ENCODE peak calls at places on chromosome 13, in nine cellular contexts. One of them, this sample, is unnamed.

GRCh38 chr13:106151056-106151699 is 384.3 kb downstream of the EFNB2 start:
- DNase-seq in brain microvascular endothelial cell: peak; percentile 92
- DNase-seq in cardiac fibroblast: peak; percentile 97
- DNase-seq in suprapubic skin: no peak
- DNase-seq in AG09309: peak; percentile 93
- DNase-seq in left lung: no peak
- DNase-seq in kidney epithelial cell: peak; percentile 97
- DNase-seq in stomach: no peak
- DNase-seq in left ventricle myocardium inferior: no peak
- DNase-seq in this sample: peak; percentile 93

GRCh38 chr13:50731400-50731799 is 112.1 kb downstream of the DLEU7 start:
- DNase-seq in brain microvascular endothelial cell: peak; percentile 71
- DNase-seq in cardiac fibroblast: peak; percentile 88
- DNase-seq in suprapubic skin: no peak
- DNase-seq in AG09309: peak; percentile 57
- DNase-seq in left lung: no peak
- DNase-seq in kidney epithelial cell: peak; percentile 18
- DNase-seq in stomach: no peak
- DNase-seq in left ventricle myocardium inferior: no peak
- DNase-seq in this sample: peak; percentile 93

GRCh38 chr13:23987331-23987730 is 90.0 kb upstream of the C1QTNF9B start:
- DNase-seq in brain microvascular endothelial cell: no peak
- DNase-seq in cardiac fibroblast: peak; percentile 63
- DNase-seq in suprapubic skin: no peak
- DNase-seq in AG09309: no peak
- DNase-seq in left lung: no peak
- DNase-seq in kidney epithelial cell: no peak
- DNase-seq in stomach: no peak
- DNase-seq in left ventricle myocardium inferior: no peak
- DNase-seq in this sample: peak; percentile 42

GRCh38 chr13:28723806-28724205 is 5.0 kb upstream of the SLC46A3 start:
- DNase-seq in brain microvascular endothelial cell: no peak
- DNase-seq in cardiac fibroblast: no peak
- DNase-seq in suprapubic skin: no peak
- DNase-seq in AG09309: no peak
- DNase-seq in left lung: peak; percentile 76
- DNase-seq in kidney epithelial cell: no peak
- DNase-seq in stomach: no peak
- DNase-seq in left ventricle myocardium inferior: no peak
- DNase-seq in this sample: no peak

GRCh38 chr13:60642552-60642951 is 245.5 kb downstream of the TDRD3 start:
- DNase-seq in brain microvascular endothelial cell: no peak
- DNase-seq in cardiac fibroblast: peak; percentile 5
- DNase-seq in suprapubic skin: no peak
- DNase-seq in AG09309: no peak
- DNase-seq in left lung: no peak
- DNase-seq in kidney epithelial cell: no peak
- DNase-seq in stomach: no peak
- DNase-seq in left ventricle myocardium inferior: no peak
- DNase-seq in this sample: no peak

GRCh38 chr13:29454931-29455481 is 140.5 kb downstream of the SLC7A1 start:
- DNase-seq in brain microvascular endothelial cell: no peak
- DNase-seq in cardiac fibroblast: peak; percentile 40
- DNase-seq in suprapubic skin: no peak
- DNase-seq in AG09309: no peak
- DNase-seq in left lung: no peak
- DNase-seq in kidney epithelial cell: no peak
- DNase-seq in stomach: no peak
- DNase-seq in left ventricle myocardium inferior: no peak
- DNase-seq in this sample: no peak

GRCh38 chr13:45500492-45501174 is 35.9 kb downstream of the COG3 start:
- DNase-seq in brain microvascular endothelial cell: peak; percentile 88
- DNase-seq in cardiac fibroblast: peak; percentile 95
- DNase-seq in suprapubic skin: no peak
- DNase-seq in AG09309: peak; percentile 76
- DNase-seq in left lung: no peak
- DNase-seq in kidney epithelial cell: peak; percentile 83
- DNase-seq in stomach: no peak
- DNase-seq in left ventricle myocardium inferior: no peak
- DNase-seq in this sample: peak; percentile 91

GRCh38 chr13:45063261-45063870 is 56.9 kb upstream of the GTF2F2 start:
- DNase-seq in brain microvascular endothelial cell: peak; percentile 21
- DNase-seq in cardiac fibroblast: peak; percentile 90
- DNase-seq in suprapubic skin: no peak
- DNase-seq in AG09309: no peak
- DNase-seq in left lung: no peak
- DNase-seq in kidney epithelial cell: no peak
- DNase-seq in stomach: no peak
- DNase-seq in left ventricle myocardium inferior: no peak
- DNase-seq in this sample: peak; percentile 90

GRCh38 chr13:101258509-101258908 is 157.8 kb downstream of the NALCN start:
- DNase-seq in brain microvascular endothelial cell: no peak
- DNase-seq in cardiac fibroblast: no peak
- DNase-seq in suprapubic skin: no peak
- DNase-seq in AG09309: no peak
- DNase-seq in left lung: no peak
- DNase-seq in kidney epithelial cell: no peak
- DNase-seq in stomach: no peak
- DNase-seq in left ventricle myocardium inferior: no peak
- DNase-seq in this sample: no peak
- TF ChIP-seq CTCF in brain microvascular endothelial cell: no peak
- TF ChIP-seq CTCF in cardiac fibroblast: no peak
- TF ChIP-seq CTCF in suprapubic skin: no peak
- TF ChIP-seq CTCF in AG09309: no peak
- TF ChIP-seq CTCF in left lung: no peak
- TF ChIP-seq CTCF in kidney epithelial cell: no peak
- TF ChIP-seq CTCF in stomach: no peak
- TF ChIP-seq CTCF in left ventricle myocardium inferior: no peak
- TF ChIP-seq CTCF in this sample: no peak

DNA sequence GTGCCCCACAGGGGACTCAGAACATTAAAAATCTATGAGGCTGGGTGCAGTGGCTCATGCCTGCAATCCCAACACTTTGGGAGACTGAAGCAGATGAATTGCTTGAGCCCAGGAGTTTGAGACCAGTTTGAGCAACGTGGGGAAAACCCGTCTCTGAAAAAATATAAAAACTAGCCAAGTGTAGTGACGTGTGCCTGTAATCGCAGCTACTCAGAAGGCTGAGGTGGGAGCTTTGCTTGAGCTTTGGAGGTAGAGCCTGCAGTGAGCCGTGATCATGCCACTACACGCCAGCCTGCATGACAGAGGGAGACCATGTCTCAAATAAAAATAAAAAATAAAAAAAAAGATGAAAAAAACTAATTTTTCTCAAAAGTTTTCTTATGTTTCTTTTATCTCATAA is 1070.6 kb downstream of the PCDH9 start:
- DNase-seq in brain microvascular endothelial cell: no peak
- DNase-seq in cardiac fibroblast: no peak
- DNase-seq in suprapubic skin: no peak
- DNase-seq in AG09309: no peak
- DNase-seq in left lung: no peak
- DNase-seq in kidney epithelial cell: peak; percentile 21
- DNase-seq in stomach: no peak
- DNase-seq in left ventricle myocardium inferior: no peak
- DNase-seq in this sample: peak; percentile 39
- H3K4me3 ChIP-seq in brain microvascular endothelial cell: no peak overlapping the region
- H3K4me3 ChIP-seq in cardiac fibroblast: no peak overlapping the region
- H3K4me3 ChIP-seq in suprapubic skin: no peak overlapping the region
- H3K4me3 ChIP-seq in AG09309: no peak overlapping the region
- H3K4me3 ChIP-seq in left lung: no peak overlapping the region
- H3K4me3 ChIP-seq in kidney epithelial cell: no peak overlapping the region
- H3K4me3 ChIP-seq in stomach: no peak overlapping the region
- H3K4me3 ChIP-seq in left ventricle myocardium inferior: no peak overlapping the region
- H3K4me3 ChIP-seq in this sample: no peak overlapping the region

DNA sequence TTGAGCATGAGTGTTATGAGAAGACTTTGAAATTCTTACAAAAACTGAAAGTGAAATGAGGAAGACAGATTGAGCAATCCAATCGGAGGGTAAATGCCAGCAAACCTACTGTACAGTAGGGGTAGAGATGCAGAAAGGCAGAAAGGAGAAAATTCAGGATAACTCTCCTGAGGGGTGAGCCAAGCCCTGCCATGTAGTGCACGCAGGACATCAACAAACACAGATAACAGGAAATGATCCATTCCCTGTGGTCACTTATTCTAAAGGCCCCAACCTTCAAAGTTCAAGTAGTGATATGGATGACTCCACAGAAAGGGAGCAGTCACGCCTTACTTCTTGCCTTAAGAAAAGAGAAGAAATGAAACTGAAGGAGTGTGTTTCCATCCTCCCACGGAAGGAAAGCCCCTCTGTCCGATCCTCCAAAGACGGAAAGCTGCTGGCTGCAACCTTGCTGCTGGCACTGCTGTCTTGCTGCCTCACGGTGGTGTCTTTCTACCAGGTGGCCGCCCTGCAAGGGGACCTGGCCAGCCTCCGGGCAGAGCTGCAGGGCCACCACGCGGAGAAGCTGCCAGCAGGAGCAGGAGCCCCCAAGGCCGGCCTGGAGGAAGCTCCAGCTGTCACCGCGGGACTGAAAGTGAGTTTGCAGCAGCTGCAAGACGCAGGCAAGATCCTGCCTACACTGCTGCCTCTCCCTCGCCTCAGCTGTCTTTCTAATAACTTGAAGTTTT is at the start of gene TNFSF13B:
- DNase-seq in brain microvascular endothelial cell: peak; percentile 6
- DNase-seq in cardiac fibroblast: peak; percentile 54
- DNase-seq in suprapubic skin: no peak
- DNase-seq in AG09309: no peak
- DNase-seq in left lung: peak; percentile 92
- DNase-seq in kidney epithelial cell: no peak
- DNase-seq in stomach: peak; percentile 43
- DNase-seq in left ventricle myocardium inferior: peak; percentile 42
- DNase-seq in this sample: peak; percentile 62
- TF ChIP-seq CTCF in brain microvascular endothelial cell: peak; percentile 38
- TF ChIP-seq CTCF in cardiac fibroblast: peak; percentile 11
- TF ChIP-seq CTCF in suprapubic skin: no peak
- TF ChIP-seq CTCF in AG09309: no peak
- TF ChIP-seq CTCF in left lung: no peak
- TF ChIP-seq CTCF in kidney epithelial cell: no peak
- TF ChIP-seq CTCF in stomach: no peak
- TF ChIP-seq CTCF in left ventricle myocardium inferior: no peak
- TF ChIP-seq CTCF in this sample: no peak

DNA sequence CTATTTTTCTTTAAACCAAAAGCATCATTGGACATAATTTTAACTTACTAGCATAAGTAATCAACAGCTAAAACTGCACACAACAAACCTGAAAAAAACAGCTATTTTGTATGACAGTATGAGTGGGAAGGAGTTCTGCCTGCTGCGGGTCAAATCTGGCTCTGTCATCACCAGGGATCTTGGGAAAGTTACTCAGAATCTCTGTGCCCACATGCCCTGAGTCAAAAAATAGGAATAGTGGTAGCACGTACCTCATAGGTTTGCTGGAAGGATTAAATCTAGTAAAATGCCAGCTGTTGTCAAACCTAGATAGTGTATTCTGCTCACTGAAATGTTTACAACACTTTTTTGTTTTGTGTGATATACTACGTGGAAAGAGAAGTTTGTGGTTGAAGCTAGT is 1.1 kb downstream of the CLN5 start:
- DNase-seq in brain microvascular endothelial cell: no peak
- DNase-seq in cardiac fibroblast: peak; percentile 49
- DNase-seq in suprapubic skin: no peak
- DNase-seq in AG09309: no peak
- DNase-seq in left lung: no peak
- DNase-seq in kidney epithelial cell: no peak
- DNase-seq in stomach: no peak
- DNase-seq in left ventricle myocardium inferior: no peak
- DNase-seq in this sample: peak; percentile 29
- H3K4me3 ChIP-seq in brain microvascular endothelial cell: peak overlapping the region; percentile 94
- H3K4me3 ChIP-seq in cardiac fibroblast: peak overlapping the region; percentile 86
- H3K4me3 ChIP-seq in suprapubic skin: peak overlapping the region; percentile 92
- H3K4me3 ChIP-seq in AG09309: peak overlapping the region; percentile 95
- H3K4me3 ChIP-seq in left lung: peak overlapping the region; percentile 59
- H3K4me3 ChIP-seq in kidney epithelial cell: peak overlapping the region; percentile 99
- H3K4me3 ChIP-seq in stomach: peak overlapping the region; percentile 57
- H3K4me3 ChIP-seq in left ventricle myocardium inferior: peak overlapping the region; percentile 77
- H3K4me3 ChIP-seq in this sample: peak overlapping the region; percentile 88

GRCh38 chr13:112711528-112712265 is 21.9 kb downstream of the ATP11A start:
- DNase-seq in brain microvascular endothelial cell: peak; percentile 88
- DNase-seq in cardiac fibroblast: peak; percentile 86
- DNase-seq in suprapubic skin: peak; percentile 90
- DNase-seq in AG09309: peak; percentile 93
- DNase-seq in left lung: peak; percentile 80
- DNase-seq in kidney epithelial cell: peak; percentile 95
- DNase-seq in stomach: peak; percentile 74
- DNase-seq in left ventricle myocardium inferior: peak; percentile 77
- DNase-seq in this sample: peak; percentile 99
- TF ChIP-seq CTCF in brain microvascular endothelial cell: peak; percentile 19
- TF ChIP-seq CTCF in cardiac fibroblast: no peak
- TF ChIP-seq CTCF in suprapubic skin: no peak
- TF ChIP-seq CTCF in AG09309: peak; percentile 27
- TF ChIP-seq CTCF in left lung: no peak
- TF ChIP-seq CTCF in kidney epithelial cell: peak; percentile 18
- TF ChIP-seq CTCF in stomach: no peak
- TF ChIP-seq CTCF in left ventricle myocardium inferior: peak; percentile 35
- TF ChIP-seq CTCF in this sample: peak; percentile 25

DNA sequence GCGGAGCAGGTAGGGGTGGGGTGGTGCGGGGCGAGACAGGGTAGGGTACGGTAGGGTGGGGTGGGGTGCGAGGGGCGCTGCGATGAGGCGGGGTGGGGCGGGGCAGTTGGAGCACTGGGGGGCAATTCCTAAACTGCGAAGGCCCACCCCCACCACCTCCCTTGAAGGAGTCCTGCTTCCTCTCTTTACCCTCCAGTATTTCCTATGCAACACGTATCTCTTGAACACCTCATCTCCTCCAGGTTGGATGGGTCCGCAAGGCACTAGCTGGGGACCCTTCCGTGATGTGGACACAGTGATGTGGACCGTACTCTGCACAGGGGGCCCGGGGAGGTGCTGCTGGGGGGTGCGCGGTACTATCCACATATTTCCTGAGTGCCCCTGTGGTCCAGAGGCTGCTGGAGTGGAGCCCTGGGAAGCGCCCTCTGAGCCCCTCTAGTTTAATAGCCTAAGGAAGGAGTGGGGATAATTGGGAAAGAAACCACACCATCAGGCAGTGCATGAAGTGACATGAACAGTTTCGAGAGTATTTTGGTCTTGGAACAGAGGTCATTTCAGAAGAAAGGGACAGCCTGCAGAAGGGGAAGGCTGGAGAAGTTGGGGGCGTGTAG is 1.1 kb downstream of the IL17D start:
- DNase-seq in brain microvascular endothelial cell: no peak
- DNase-seq in cardiac fibroblast: no peak
- DNase-seq in suprapubic skin: no peak
- DNase-seq in AG09309: no peak
- DNase-seq in left lung: no peak
- DNase-seq in kidney epithelial cell: no peak
- DNase-seq in stomach: no peak
- DNase-seq in left ventricle myocardium inferior: no peak
- DNase-seq in this sample: no peak
- H3K4me3 ChIP-seq in brain microvascular endothelial cell: peak overlapping the region; percentile 71
- H3K4me3 ChIP-seq in cardiac fibroblast: peak overlapping the region; percentile 21
- H3K4me3 ChIP-seq in suprapubic skin: peak overlapping the region; percentile 81
- H3K4me3 ChIP-seq in AG09309: no peak overlapping the region
- H3K4me3 ChIP-seq in left lung: no peak overlapping the region
- H3K4me3 ChIP-seq in kidney epithelial cell: peak overlapping the region; percentile 36
- H3K4me3 ChIP-seq in stomach: peak overlapping the region; percentile 73
- H3K4me3 ChIP-seq in left ventricle myocardium inferior: peak overlapping the region; percentile 79
- H3K4me3 ChIP-seq in this sample: peak overlapping the region; percentile 22

GRCh38 chr13:111359237-111359915 is 38.9 kb downstream of the TEX29 start:
- DNase-seq in brain microvascular endothelial cell: no peak
- DNase-seq in cardiac fibroblast: no peak
- DNase-seq in suprapubic skin: no peak
- DNase-seq in AG09309: no peak
- DNase-seq in left lung: no peak
- DNase-seq in kidney epithelial cell: no peak
- DNase-seq in stomach: peak; percentile 16
- DNase-seq in left ventricle myocardium inferior: no peak
- DNase-seq in this sample: no peak
- TF ChIP-seq CTCF in brain microvascular endothelial cell: no peak
- TF ChIP-seq CTCF in cardiac fibroblast: no peak
- TF ChIP-seq CTCF in suprapubic skin: no peak
- TF ChIP-seq CTCF in AG09309: no peak
- TF ChIP-seq CTCF in left lung: no peak
- TF ChIP-seq CTCF in kidney epithelial cell: no peak
- TF ChIP-seq CTCF in stomach: no peak
- TF ChIP-seq CTCF in left ventricle myocardium inferior: no peak
- TF ChIP-seq CTCF in this sample: no peak

This sample was measured in fibroblast of the aortic adventitia.